ENCODE peak calls at places on chromosome 1, in five cellular contexts. G is amniotic epithelial cell; L is activated effector memory CD4-positive, alpha-beta T cell treated with Interleukin-2 at 50 U/mL for 16 hours; V is mesenchymal stem cell; Z is A549. T is an unnamed sample.

GRCh38 chr1:240284656-240285427 is 193.2 kb downstream of the FMN2 start:
- DNase-seq in Z (no peak), V (no peak), G (no peak), L (no peak), T (no peak)

GRCh38 chr1:58893257-58893869 is 109.5 kb upstream of the JUN start:
- DNase-seq in G (no peak), V (no peak), Z (no peak), L (no peak), T (no peak)

GRCh38 chr1:194289569-194290266 is 1103.3 kb upstream of the B3GALT2 start:
- DNase-seq in V (no peak), L (peak; percentile 38), G (no peak), Z (no peak), T (no peak)

GRCh38 chr1:153919879-153920852 is 2.6 kb downstream of the GATAD2B start:
- DNase-seq in L (no peak), V (peak; percentile 38), Z (peak; percentile 18), G (peak; percentile 49), T (no peak)

GRCh38 chr1:29719253-29719652 is 482.9 kb downstream of the PTPRU start:
- DNase-seq in Z (no peak), L (no peak), V (no peak), G (peak; percentile 16), T (no peak)

GRCh38 chr1:19512545-19512944 is 27.2 kb upstream of the CAPZB start:
- DNase-seq in V (no peak), Z (no peak), L (no peak), G (peak; percentile 49), T (no peak)

GRCh38 chr1:94408104-94408503 is 10.1 kb upstream of the ABCD3 start:
- DNase-seq in V (no peak), Z (no peak), L (no peak), G (no peak), T (no peak)

GRCh38 chr1:237562247-237562823 is 328.4 kb downstream of the ZP4 start:
- DNase-seq in Z (peak; percentile 75), V (peak; percentile 60), L (no peak), G (peak; percentile 64), T (peak; percentile 88)